ENCODE peak calls at places on chromosome 3, in five cellular contexts. Q is fibroblast of the aortic adventitia, U is choroid plexus epithelial cell, X is right lobe of liver, Y is esophagus squamous epithelium. O is an unnamed sample.
A peak's percentile ranks its signal among the peaks of the same experiment; 100 is the strongest.

GRCh38 chr3:105527949-105528348 is 161.2 kb downstream of the ALCAM start:
- DNase-seq in Q (no peak), U (peak; percentile 71), X (no peak), Y (no peak), O (no peak)

GRCh38 chr3:31968391-31968926 is 12.6 kb downstream of the OSBPL10 start:
- DNase-seq in Q (peak; percentile 84), U (peak; percentile 77), X (no peak), Y (no peak), O (peak; percentile 77)

GRCh38 chr3:16177962-16178627 is 3.6 kb downstream of the GALNT15 start:
- DNase-seq in Q (peak; percentile 91), U (peak; percentile 89), X (peak; percentile 80), Y (no peak), O (peak; percentile 89)

GRCh38 chr3:53254810-53255359 is 937 bp downstream of the TKT start:
- DNase-seq in Q (peak; percentile 37), U (peak; percentile 65), X (peak; percentile 83), Y (no peak), O (peak; percentile 65)

GRCh38 chr3:106589306-106589942 is 720.6 kb upstream of the CBLB start:
- DNase-seq in Q (peak; percentile 88), U (peak; percentile 60), X (no peak), Y (no peak), O (peak; percentile 54)

GRCh38 chr3:82761858-82762257 is 1000.4 kb upstream of the GBE1 start:
- DNase-seq in Q (no peak), U (no peak), X (no peak), Y (no peak), O (no peak)

GRCh38 chr3:50370594-50370993 is 11.3 kb upstream of the TMEM115 start:
- DNase-seq in Q (no peak), U (peak; percentile 74), X (no peak), Y (no peak), O (peak; percentile 47)

GRCh38 chr3:170356596-170357175 is 829 bp upstream of the SKIL start:
- DNase-seq in Q (peak; percentile 80), U (no peak), X (peak; percentile 92), Y (peak; percentile 20), O (peak; percentile 96)

GRCh38 chr3:43995078-43995928 is 246.4 kb upstream of the TOPAZ1 start:
- DNase-seq in Q (peak; percentile 35), U (peak; percentile 15), X (no peak), Y (no peak), O (peak; percentile 75)

GRCh38 chr3:117622130-117622841 is 912.7 kb downstream of the TUSC7 start:
- DNase-seq in Q (peak; percentile 88), U (peak; percentile 71), X (no peak), Y (no peak), O (peak; percentile 84)

GRCh38 chr3:188937389-188937788 is 234.4 kb upstream of the TPRG1 start:
- DNase-seq in Q (no peak), U (no peak), X (no peak), Y (no peak), O (no peak)

GRCh38 chr3:81723732-81724313 is 37.6 kb downstream of the GBE1 start:
- DNase-seq in Q (peak; percentile 60), U (peak; percentile 79), X (no peak), Y (no peak), O (peak; percentile 73)

GRCh38 chr3:70277304-70277703 is 35.1 kb downstream of the MDFIC2 start:
- DNase-seq in Q (no peak), U (no peak), X (no peak), Y (no peak), O (no peak)

GRCh38 chr3:146454796-146455195 is 14.6 kb downstream of the PLSCR2 start:
- DNase-seq in Q (no peak), U (peak; percentile 12), X (no peak), Y (no peak), O (no peak)

GRCh38 chr3:62335196-62335595 is 38.2 kb downstream of the FEZF2 start:
- DNase-seq in Q (no peak), U (no peak), X (no peak), Y (no peak), O (no peak)

GRCh38 chr3:13119471-13120220 is 46.4 kb upstream of the IQSEC1 start:
- DNase-seq in Q (no peak), U (no peak), X (peak; percentile 29), Y (no peak), O (no peak)

GRCh38 chr3:181933052-181933618 is 221.4 kb downstream of the SOX2 start:
- DNase-seq in Q (no peak), U (no peak), X (no peak), Y (no peak), O (no peak)

GRCh38 chr3:79534732-79535131 is 233.1 kb downstream of the ROBO1 start:
- DNase-seq in Q (no peak), U (no peak), X (no peak), Y (no peak), O (no peak)

DNA sequence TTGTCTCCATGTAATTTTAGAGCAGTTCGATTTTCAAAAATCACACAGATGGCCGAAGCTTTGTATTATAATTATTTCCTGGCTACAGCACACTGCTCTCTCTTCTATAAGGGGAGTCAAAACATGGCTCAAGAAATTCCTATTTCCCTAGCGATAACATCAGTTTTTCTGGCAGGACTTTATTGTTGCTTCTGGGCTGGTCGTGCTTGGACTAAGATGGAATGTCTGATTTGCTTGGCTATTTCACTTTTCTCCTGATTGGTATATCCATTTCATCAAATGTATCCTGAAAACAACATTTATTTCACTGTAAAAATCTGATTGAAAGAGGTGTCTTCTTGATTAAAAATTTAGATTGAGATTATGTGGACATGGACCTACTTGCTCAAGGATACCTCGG is 56.0 kb upstream of the PDZRN3 start:
- DNase-seq in Q (peak; percentile 49), U (peak; percentile 17), X (no peak), Y (no peak), O (peak; percentile 75)
- H3K4me3 ChIP-seq in Q (no peak overlapping the region), U (no peak overlapping the region), X (no peak overlapping the region), Y (no peak overlapping the region), O (no peak overlapping the region)

DNA sequence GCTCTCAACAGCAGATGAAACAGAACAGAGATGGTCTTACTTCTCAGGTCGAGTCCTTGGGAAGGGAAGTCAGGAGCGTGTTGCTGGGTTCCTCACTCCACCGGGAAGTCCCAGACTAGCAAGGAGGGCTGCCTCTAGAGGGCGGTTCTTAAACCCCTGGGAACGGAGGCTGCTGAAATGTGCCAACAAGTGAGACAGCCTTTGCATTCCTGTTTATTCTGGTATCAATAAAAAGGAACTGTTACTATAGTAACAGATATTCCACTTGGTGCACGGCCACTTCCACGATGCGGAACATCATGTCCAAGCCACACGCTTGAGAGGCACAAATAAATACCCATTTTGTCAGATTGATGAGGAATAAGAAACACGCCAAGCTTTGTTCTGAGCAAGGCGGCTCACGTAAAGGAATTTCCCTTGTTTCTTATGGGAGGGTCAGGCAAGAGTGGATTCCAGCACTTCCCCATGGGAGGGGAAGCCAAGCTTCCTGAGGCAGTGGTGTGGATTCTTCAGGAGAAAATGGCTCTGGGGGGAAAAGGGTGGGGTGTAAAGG is at the start of gene FAM107A:
- DNase-seq in Q (peak; percentile 85), U (peak; percentile 57), X (no peak), Y (no peak), O (peak; percentile 82)
- H3K4me3 ChIP-seq in Q (peak within 1 kb of the TSS; percentile 18), U (no peak within 1 kb of the TSS), X (no peak within 1 kb of the TSS), Y (peak within 1 kb of the TSS; percentile 62), O (peak within 1 kb of the TSS; percentile 67)

GRCh38 chr3:52218026-52218425 is 7.4 kb downstream of the TLR9 start:
- DNase-seq in Q (no peak), U (no peak), X (peak; percentile 67), Y (no peak), O (no peak)

GRCh38 chr3:52220380-52221026 is 4.9 kb downstream of the TLR9 start:
- DNase-seq in Q (peak; percentile 80), U (peak; percentile 81), X (peak; percentile 86), Y (no peak), O (peak; percentile 87)

GRCh38 chr3:52217409-52217805 is 8.0 kb downstream of the TLR9 start:
- DNase-seq in Q (no peak), U (no peak), X (peak; percentile 50), Y (no peak), O (no peak)

GRCh38 chr3:52218454-52218853 is 7.0 kb downstream of the TLR9 start:
- DNase-seq in Q (no peak), U (no peak), X (peak; percentile 54), Y (no peak), O (no peak)

DNA sequence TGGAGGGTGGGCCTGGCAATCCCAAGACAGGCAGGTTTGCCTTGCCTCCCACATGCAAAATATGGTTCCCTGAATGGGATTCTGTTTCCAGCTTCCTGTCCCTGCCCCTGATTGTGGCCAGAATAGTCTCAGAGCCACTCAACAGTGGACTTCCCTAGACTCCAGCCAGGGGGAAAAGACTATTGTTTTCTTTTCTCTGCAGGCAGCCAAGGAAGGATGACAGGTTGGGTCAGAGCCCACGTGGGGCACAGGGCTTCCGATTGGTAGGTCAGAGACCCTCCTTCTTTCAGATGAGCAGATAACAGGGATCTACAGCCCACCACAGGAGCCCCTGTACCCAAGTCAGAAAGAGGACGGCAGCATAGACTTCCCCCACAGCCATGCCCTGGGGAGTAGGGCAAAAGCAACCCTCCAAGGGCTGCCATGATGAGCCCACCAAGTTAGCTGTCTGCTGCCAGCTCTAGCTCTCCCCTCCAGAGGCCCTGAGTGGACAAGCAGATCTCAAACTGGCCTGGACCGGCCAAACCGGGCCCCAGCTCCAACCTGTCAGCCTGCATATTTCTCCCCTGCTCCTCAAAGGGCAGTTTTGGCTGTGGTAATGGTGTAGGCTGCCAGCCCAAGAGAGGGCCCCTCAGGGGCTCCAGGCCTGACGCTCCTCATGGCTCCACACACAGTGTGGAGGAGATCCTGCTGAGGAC is 6.3 kb downstream of the TLR9 start:
- DNase-seq in Q (peak; percentile 47), U (no peak), X (peak; percentile 50), Y (no peak), O (no peak)
- H3K4me3 ChIP-seq in Q (no peak overlapping the region), U (no peak overlapping the region), X (no peak overlapping the region), Y (no peak overlapping the region), O (no peak overlapping the region)

GRCh38 chr3:121330118-121330517 is 215.7 kb downstream of the POLQ start:
- DNase-seq in Q (no peak), U (no peak), X (no peak), Y (no peak), O (no peak)

DNA sequence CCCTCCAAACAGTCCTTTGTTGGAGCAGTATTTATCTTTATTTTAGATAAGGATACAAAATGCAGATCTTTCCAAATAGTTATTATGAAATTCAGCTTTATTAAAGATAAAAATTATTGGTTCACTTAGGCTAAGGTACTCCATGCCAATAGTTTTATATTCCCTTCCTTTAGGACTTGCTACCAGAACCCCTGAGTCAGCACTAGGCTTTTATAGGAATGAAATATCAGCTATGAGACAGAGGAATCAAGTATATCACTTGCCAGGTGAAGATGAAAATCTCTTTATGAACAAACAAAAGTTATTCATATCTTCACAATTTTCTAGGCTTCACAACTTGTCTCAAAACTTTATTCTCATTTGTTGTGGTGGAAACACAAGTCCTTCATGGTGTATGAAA is 221.5 kb downstream of the POLQ start:
- DNase-seq in Q (no peak), U (no peak), X (no peak), Y (no peak), O (no peak)
- H3K4me3 ChIP-seq in Q (no peak overlapping the region), U (no peak overlapping the region), X (no peak overlapping the region), Y (no peak overlapping the region), O (no peak overlapping the region)